ENCODE peak calls at places on chromosomes 2 and 18, in nine cellular contexts. One of them, this sample, is unnamed.

GRCh38 chr2:237025090-237025865 is 60.4 kb upstream of the COPS8 start:
- DNase-seq in cardiac muscle cell: peak
- DNase-seq in H9: no peak
- DNase-seq in mucosa of descending colon: peak
- DNase-seq in endodermal cell: no peak
- DNase-seq in AG04450: peak
- DNase-seq in progenitor cell of endocrine pancreas: no peak
- DNase-seq in D721Med: no peak
- DNase-seq in cardiac fibroblast: peak
- DNase-seq in this sample: no peak

GRCh38 chr2:147711031-147711430 is 133.8 kb upstream of the ACVR2A start:
- DNase-seq in cardiac muscle cell: no peak
- DNase-seq in H9: no peak
- DNase-seq in mucosa of descending colon: no peak
- DNase-seq in endodermal cell: no peak
- DNase-seq in AG04450: no peak
- DNase-seq in progenitor cell of endocrine pancreas: no peak
- DNase-seq in D721Med: no peak
- DNase-seq in cardiac fibroblast: no peak
- DNase-seq in this sample: no peak

GRCh38 chr2:62118160-62118559 is 77.8 kb upstream of the B3GNT2 start:
- DNase-seq in cardiac muscle cell: peak
- DNase-seq in H9: no peak
- DNase-seq in mucosa of descending colon: no peak
- DNase-seq in endodermal cell: no peak
- DNase-seq in AG04450: no peak
- DNase-seq in progenitor cell of endocrine pancreas: no peak
- DNase-seq in D721Med: no peak
- DNase-seq in cardiac fibroblast: no peak
- DNase-seq in this sample: no peak

GRCh38 chr2:65800998-65801397 is 368.6 kb upstream of the SPRED2 start:
- DNase-seq in cardiac muscle cell: peak
- DNase-seq in H9: peak
- DNase-seq in mucosa of descending colon: no peak
- DNase-seq in endodermal cell: peak
- DNase-seq in AG04450: peak
- DNase-seq in progenitor cell of endocrine pancreas: no peak
- DNase-seq in D721Med: no peak
- DNase-seq in cardiac fibroblast: peak
- DNase-seq in this sample: no peak

GRCh38 chr2:142234701-142235100 is 103.9 kb upstream of the LRP1B start:
- DNase-seq in cardiac muscle cell: no peak
- DNase-seq in H9: no peak
- DNase-seq in mucosa of descending colon: no peak
- DNase-seq in endodermal cell: no peak
- DNase-seq in AG04450: no peak
- DNase-seq in progenitor cell of endocrine pancreas: no peak
- DNase-seq in D721Med: no peak
- DNase-seq in cardiac fibroblast: no peak
- DNase-seq in this sample: no peak

GRCh38 chr2:112542123-112542973 is at the start of gene POLR1B:
- DNase-seq in cardiac muscle cell: peak
- DNase-seq in H9: peak
- DNase-seq in mucosa of descending colon: peak
- DNase-seq in endodermal cell: peak
- DNase-seq in AG04450: peak
- DNase-seq in progenitor cell of endocrine pancreas: peak
- DNase-seq in D721Med: peak
- DNase-seq in cardiac fibroblast: peak
- DNase-seq in this sample: no peak

GRCh38 chr2:152613235-152613634 is 104.0 kb downstream of the PRPF40A start:
- DNase-seq in cardiac muscle cell: no peak
- DNase-seq in H9: no peak
- DNase-seq in mucosa of descending colon: no peak
- DNase-seq in endodermal cell: no peak
- DNase-seq in AG04450: no peak
- DNase-seq in progenitor cell of endocrine pancreas: no peak
- DNase-seq in D721Med: no peak
- DNase-seq in cardiac fibroblast: no peak
- DNase-seq in this sample: no peak

GRCh38 chr2:150646746-150647145 is 159.3 kb upstream of the RND3 start:
- DNase-seq in cardiac muscle cell: no peak
- DNase-seq in H9: no peak
- DNase-seq in mucosa of descending colon: no peak
- DNase-seq in endodermal cell: no peak
- DNase-seq in AG04450: no peak
- DNase-seq in progenitor cell of endocrine pancreas: no peak
- DNase-seq in D721Med: no peak
- DNase-seq in cardiac fibroblast: no peak
- DNase-seq in this sample: no peak

GRCh38 chr2:17821535-17822451 is 5.5 kb downstream of the MSGN1 start:
- DNase-seq in cardiac muscle cell: peak
- DNase-seq in H9: no peak
- DNase-seq in mucosa of descending colon: no peak
- DNase-seq in endodermal cell: peak
- DNase-seq in AG04450: no peak
- DNase-seq in progenitor cell of endocrine pancreas: no peak
- DNase-seq in D721Med: no peak
- DNase-seq in cardiac fibroblast: peak
- DNase-seq in this sample: no peak

GRCh38 chr2:128317186-128317897 is 1.3 kb downstream of the HS6ST1 start:
- DNase-seq in cardiac muscle cell: no peak
- DNase-seq in H9: peak
- DNase-seq in mucosa of descending colon: no peak
- DNase-seq in endodermal cell: peak
- DNase-seq in AG04450: no peak
- DNase-seq in progenitor cell of endocrine pancreas: peak
- DNase-seq in D721Med: peak
- DNase-seq in cardiac fibroblast: no peak
- DNase-seq in this sample: no peak

GRCh38 chr2:25201265-25201664 is 32.9 kb upstream of the POMC start:
- DNase-seq in cardiac muscle cell: no peak
- DNase-seq in H9: peak
- DNase-seq in mucosa of descending colon: no peak
- DNase-seq in endodermal cell: peak
- DNase-seq in AG04450: no peak
- DNase-seq in progenitor cell of endocrine pancreas: no peak
- DNase-seq in D721Med: no peak
- DNase-seq in cardiac fibroblast: no peak
- DNase-seq in this sample: no peak
- TF ChIP-seq CTCF in cardiac muscle cell: peak
- TF ChIP-seq CTCF in H9: peak
- TF ChIP-seq CTCF in mucosa of descending colon: no peak
- TF ChIP-seq CTCF in endodermal cell: peak
- TF ChIP-seq CTCF in AG04450: peak
- TF ChIP-seq CTCF in progenitor cell of endocrine pancreas: peak
- TF ChIP-seq CTCF in D721Med: no peak
- TF ChIP-seq CTCF in cardiac fibroblast: peak
- TF ChIP-seq CTCF in this sample: no peak

DNA sequence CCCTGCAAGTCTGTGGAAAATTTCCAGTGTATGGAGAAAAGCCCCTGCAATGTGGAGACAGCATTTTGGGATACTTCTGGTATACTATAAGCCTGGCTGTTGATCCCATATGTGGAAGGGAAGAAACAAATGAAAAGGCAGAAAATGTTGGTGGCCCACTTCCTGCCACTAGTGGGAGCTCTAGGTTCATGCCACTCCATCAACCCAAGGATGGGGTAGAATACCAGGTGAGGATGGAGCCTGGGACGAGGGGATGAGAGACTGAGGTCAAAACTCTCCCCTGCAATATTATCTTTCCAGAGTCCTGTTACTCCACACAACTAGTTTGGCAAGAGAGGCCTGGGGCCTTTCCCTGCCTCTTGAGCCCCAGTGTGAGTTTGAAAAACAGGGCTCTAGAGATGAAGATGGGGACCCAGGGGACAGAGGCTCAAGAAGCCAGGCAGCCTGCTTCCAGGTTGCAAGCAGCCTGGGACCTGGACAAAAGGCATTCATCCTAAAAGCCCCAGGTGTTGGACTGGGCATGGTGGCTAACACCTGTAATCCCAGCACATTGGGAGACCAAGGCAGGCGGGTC is 31.9 kb downstream of the BMP10 start:
- DNase-seq in cardiac muscle cell: peak
- DNase-seq in H9: no peak
- DNase-seq in mucosa of descending colon: no peak
- DNase-seq in endodermal cell: peak
- DNase-seq in AG04450: no peak
- DNase-seq in progenitor cell of endocrine pancreas: no peak
- DNase-seq in D721Med: no peak
- DNase-seq in cardiac fibroblast: no peak
- DNase-seq in this sample: peak
- TF ChIP-seq CTCF in cardiac muscle cell: peak
- TF ChIP-seq CTCF in H9: peak
- TF ChIP-seq CTCF in mucosa of descending colon: no peak
- TF ChIP-seq CTCF in endodermal cell: peak
- TF ChIP-seq CTCF in AG04450: peak
- TF ChIP-seq CTCF in progenitor cell of endocrine pancreas: no peak
- TF ChIP-seq CTCF in D721Med: peak
- TF ChIP-seq CTCF in cardiac fibroblast: peak
- TF ChIP-seq CTCF in this sample: peak

GRCh38 chr2:118086024-118086633 is 2.1 kb upstream of the INSIG2 start:
- DNase-seq in cardiac muscle cell: no peak
- DNase-seq in H9: no peak
- DNase-seq in mucosa of descending colon: no peak
- DNase-seq in endodermal cell: no peak
- DNase-seq in AG04450: no peak
- DNase-seq in progenitor cell of endocrine pancreas: no peak
- DNase-seq in D721Med: no peak
- DNase-seq in cardiac fibroblast: no peak
- DNase-seq in this sample: no peak

GRCh38 chr2:118090387-118091139 is 2.3 kb downstream of the INSIG2 start:
- DNase-seq in cardiac muscle cell: no peak
- DNase-seq in H9: no peak
- DNase-seq in mucosa of descending colon: no peak
- DNase-seq in endodermal cell: no peak
- DNase-seq in AG04450: no peak
- DNase-seq in progenitor cell of endocrine pancreas: no peak
- DNase-seq in D721Med: no peak
- DNase-seq in cardiac fibroblast: no peak
- DNase-seq in this sample: no peak

GRCh38 chr2:118091140-118091478 is 2.8 kb downstream of the INSIG2 start:
- DNase-seq in cardiac muscle cell: no peak
- DNase-seq in H9: no peak
- DNase-seq in mucosa of descending colon: no peak
- DNase-seq in endodermal cell: no peak
- DNase-seq in AG04450: no peak
- DNase-seq in progenitor cell of endocrine pancreas: no peak
- DNase-seq in D721Med: no peak
- DNase-seq in cardiac fibroblast: no peak
- DNase-seq in this sample: no peak

GRCh38 chr2:118088051-118089014 is at the start of gene INSIG2:
- DNase-seq in cardiac muscle cell: peak
- DNase-seq in H9: peak
- DNase-seq in mucosa of descending colon: peak
- DNase-seq in endodermal cell: peak
- DNase-seq in AG04450: peak
- DNase-seq in progenitor cell of endocrine pancreas: peak
- DNase-seq in D721Med: peak
- DNase-seq in cardiac fibroblast: peak
- DNase-seq in this sample: peak

DNA sequence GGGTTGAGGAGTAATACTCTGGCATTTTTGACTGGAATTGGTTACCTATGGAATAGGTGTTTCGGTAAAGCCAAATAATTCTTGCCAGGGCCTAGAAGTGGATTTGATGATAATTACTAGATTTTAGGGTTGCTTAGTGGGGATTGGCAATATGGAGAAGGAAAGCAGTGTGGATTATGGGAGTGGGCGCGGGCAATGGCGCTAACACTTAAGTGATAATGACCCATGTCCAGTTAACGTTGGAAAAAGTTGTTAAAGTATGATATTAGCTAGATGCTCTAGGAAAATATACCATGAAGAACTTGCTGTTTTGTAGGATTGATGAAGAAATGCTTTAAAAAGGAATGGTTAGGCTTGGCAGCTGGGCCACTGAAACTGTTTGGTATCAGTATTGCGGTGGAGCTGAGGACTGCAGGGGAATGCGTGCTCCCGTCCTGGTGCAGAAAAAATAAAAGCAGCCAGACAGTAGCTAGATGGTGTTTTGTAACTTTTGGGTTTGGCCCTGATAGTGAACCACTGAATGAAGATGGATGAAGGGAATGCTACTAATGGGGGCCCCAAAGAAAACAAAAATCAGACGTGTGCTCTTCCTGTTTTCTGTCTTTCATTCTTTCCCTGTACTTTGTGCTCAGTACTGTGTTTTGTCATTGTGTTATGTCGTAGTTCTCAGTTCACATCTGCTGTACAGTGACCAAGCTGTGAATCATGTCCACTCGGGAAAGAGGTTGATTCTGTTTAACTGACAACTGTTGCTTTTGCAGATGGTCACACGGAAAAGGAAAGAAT is 937 bp downstream of the INSIG2 start:
- DNase-seq in cardiac muscle cell: peak
- DNase-seq in H9: no peak
- DNase-seq in mucosa of descending colon: no peak
- DNase-seq in endodermal cell: peak
- DNase-seq in AG04450: no peak
- DNase-seq in progenitor cell of endocrine pancreas: no peak
- DNase-seq in D721Med: no peak
- DNase-seq in cardiac fibroblast: peak
- DNase-seq in this sample: no peak
- TF ChIP-seq CTCF in cardiac muscle cell: no peak
- TF ChIP-seq CTCF in H9: peak
- TF ChIP-seq CTCF in mucosa of descending colon: no peak
- TF ChIP-seq CTCF in endodermal cell: peak
- TF ChIP-seq CTCF in AG04450: peak
- TF ChIP-seq CTCF in progenitor cell of endocrine pancreas: peak
- TF ChIP-seq CTCF in D721Med: no peak
- TF ChIP-seq CTCF in cardiac fibroblast: peak
- TF ChIP-seq CTCF in this sample: no peak

GRCh38 chr18:9478545-9478944 is 3.2 kb downstream of the RALBP1 start:
- DNase-seq in cardiac muscle cell: no peak
- DNase-seq in H9: peak
- DNase-seq in mucosa of descending colon: no peak
- DNase-seq in endodermal cell: no peak
- DNase-seq in AG04450: no peak
- DNase-seq in progenitor cell of endocrine pancreas: no peak
- DNase-seq in D721Med: no peak
- DNase-seq in cardiac fibroblast: no peak
- DNase-seq in this sample: no peak

GRCh38 chr18:9475643-9476580 is 599 bp downstream of the RALBP1 start:
- DNase-seq in cardiac muscle cell: peak
- DNase-seq in H9: no peak
- DNase-seq in mucosa of descending colon: no peak
- DNase-seq in endodermal cell: no peak
- DNase-seq in AG04450: no peak
- DNase-seq in progenitor cell of endocrine pancreas: no peak
- DNase-seq in D721Med: no peak
- DNase-seq in cardiac fibroblast: peak
- DNase-seq in this sample: peak

GRCh38 chr18:9477509-9477908 is 2.2 kb downstream of the RALBP1 start:
- DNase-seq in cardiac muscle cell: no peak
- DNase-seq in H9: no peak
- DNase-seq in mucosa of descending colon: no peak
- DNase-seq in endodermal cell: no peak
- DNase-seq in AG04450: no peak
- DNase-seq in progenitor cell of endocrine pancreas: no peak
- DNase-seq in D721Med: no peak
- DNase-seq in cardiac fibroblast: no peak
- DNase-seq in this sample: no peak

GRCh38 chr18:9474103-9474982 is 970 bp upstream of the RALBP1 start:
- DNase-seq in cardiac muscle cell: peak
- DNase-seq in H9: peak
- DNase-seq in mucosa of descending colon: no peak
- DNase-seq in endodermal cell: peak
- DNase-seq in AG04450: no peak
- DNase-seq in progenitor cell of endocrine pancreas: no peak
- DNase-seq in D721Med: no peak
- DNase-seq in cardiac fibroblast: peak
- DNase-seq in this sample: no peak

GRCh38 chr18:9474983-9475642 is at the start of gene RALBP1:
- DNase-seq in cardiac muscle cell: peak
- DNase-seq in H9: peak
- DNase-seq in mucosa of descending colon: peak
- DNase-seq in endodermal cell: peak
- DNase-seq in AG04450: peak
- DNase-seq in progenitor cell of endocrine pancreas: peak
- DNase-seq in D721Med: peak
- DNase-seq in cardiac fibroblast: peak
- DNase-seq in this sample: peak
- TF ChIP-seq CTCF in cardiac muscle cell: peak
- TF ChIP-seq CTCF in H9: no peak
- TF ChIP-seq CTCF in mucosa of descending colon: peak
- TF ChIP-seq CTCF in endodermal cell: no peak
- TF ChIP-seq CTCF in AG04450: peak
- TF ChIP-seq CTCF in progenitor cell of endocrine pancreas: no peak
- TF ChIP-seq CTCF in D721Med: peak
- TF ChIP-seq CTCF in cardiac fibroblast: peak
- TF ChIP-seq CTCF in this sample: no peak

This sample was measured in CD4-positive, alpha-beta T cell.